ENCODE peak calls at places on chromosome 18, in nine cellular contexts. W is BJ; E is nucleus accumbens; I is coronary artery; P is CD4-positive, alpha-beta T cell; O is SK-MEL-5; X is activated CD8-positive, alpha-beta memory T cell treated with anti-CD3 and anti-CD28 coated beads, Interleukin-2, amount 50 U/mL, for 4 hours; R is CD8-positive, alpha-beta memory T cell; M is foreskin fibroblast. Q is an unnamed sample.

GRCh38 chr18:34352385-34353163 is 127.9 kb upstream of the NOL4 start:
- DNase-seq in W (no peak), E (no peak), I (no peak), P (no peak), O (peak; percentile 7), X (no peak), R (no peak), M (no peak), Q (no peak)

GRCh38 chr18:13192970-13193369 is 25.6 kb upstream of the LDLRAD4 start:
- DNase-seq in W (no peak), E (no peak), I (no peak), P (no peak), O (no peak), X (no peak), R (no peak), M (no peak), Q (no peak)

GRCh38 chr18:48676756-48677368 is 138.0 kb downstream of the CTIF start:
- DNase-seq in W (no peak), E (peak; percentile 35), I (no peak), P (peak; percentile 54), O (peak; percentile 62), X (peak; percentile 66), R (peak; percentile 73), M (no peak), Q (peak; percentile 41)

GRCh38 chr18:34760444-34760843 is 50.3 kb downstream of the DTNA start:
- DNase-seq in W (no peak), E (no peak), I (no peak), P (no peak), O (no peak), X (no peak), R (no peak), M (no peak), Q (peak; percentile 21)

GRCh38 chr18:74148543-74149070 is 284 bp downstream of the TIMM21 start:
- DNase-seq in W (no peak), E (no peak), I (no peak), P (no peak), O (no peak), X (no peak), R (no peak), M (no peak), Q (no peak)

GRCh38 chr18:24014986-24015896 is 687 bp downstream of the TTC39C start:
- DNase-seq in W (peak; percentile 92), E (peak; percentile 15), I (peak; percentile 79), P (peak; percentile 44), O (peak; percentile 26), X (peak; percentile 49), R (peak; percentile 65), M (peak; percentile 88), Q (peak; percentile 40)

GRCh38 chr18:76821356-76821874 is 942 bp upstream of the ZNF236 start:
- DNase-seq in W (no peak), E (no peak), I (no peak), P (no peak), O (no peak), X (no peak), R (no peak), M (no peak), Q (no peak)

GRCh38 chr18:50674307-50674706 is 114.4 kb downstream of the MAPK4 start:
- DNase-seq in W (no peak), E (no peak), I (no peak), P (no peak), O (no peak), X (no peak), R (no peak), M (no peak), Q (no peak)

GRCh38 chr18:75293591-75293990 is 83.0 kb downstream of the TSHZ1 start:
- DNase-seq in W (no peak), E (no peak), I (no peak), P (no peak), O (peak; percentile 72), X (no peak), R (no peak), M (peak; percentile 6), Q (no peak)

GRCh38 chr18:70288851-70289328 is at the start of gene SOCS6:
- DNase-seq in W (no peak), E (peak; percentile 25), I (peak; percentile 76), P (peak; percentile 12), O (peak; percentile 37), X (peak; percentile 29), R (no peak), M (peak; percentile 61), Q (no peak)

GRCh38 chr18:58057291-58057965 is 13.4 kb downstream of the NEDD4L start:
- DNase-seq in W (no peak), E (no peak), I (no peak), P (no peak), O (no peak), X (no peak), R (no peak), M (no peak), Q (no peak)

GRCh38 chr18:11391636-11392035 is 217.8 kb upstream of the SLC35G4 start:
- DNase-seq in W (no peak), E (no peak), I (no peak), P (no peak), O (no peak), X (no peak), R (no peak), M (no peak), Q (no peak)

GRCh38 chr18:79634593-79634992 is 45.0 kb upstream of the CTDP1 start:
- DNase-seq in W (no peak), E (no peak), I (peak; percentile 69), P (no peak), O (no peak), X (no peak), R (no peak), M (no peak), Q (no peak)

GRCh38 chr18:23972416-23972815 is 42.1 kb upstream of the TTC39C start:
- DNase-seq in W (no peak), E (no peak), I (no peak), P (peak; percentile 15), O (no peak), X (no peak), R (peak; percentile 68), M (no peak), Q (no peak)